ENCODE peak calls at places on chromosomes 11 and 22, in five cellular contexts. I is mesendoderm; C is activated CD8-positive, alpha-beta memory T cell treated with anti-CD3 and anti-CD28 coated beads for 4 hours; M is AG10803; O is effector memory CD4-positive, alpha-beta T cell. T is an unnamed sample.

GRCh38 chr11:35006389-35007128 is 90.1 kb downstream of the PDHX start:
- DNase-seq in I (no peak), C (no peak), M (no peak), O (peak), T (no peak)

GRCh38 chr22:48240165-48240934 is 1477.9 kb downstream of the TBC1D22A start:
- DNase-seq in I (peak), C (no peak), M (no peak), O (no peak), T (no peak)

GRCh38 chr11:117868815-117869642 is 7.4 kb downstream of the FXYD6 start:
- DNase-seq in I (no peak), C (no peak), M (no peak), O (no peak), T (no peak)

GRCh38 chr11:67281552-67282150 is 7.5 kb upstream of the ANKRD13D start:
- DNase-seq in I (no peak), C (no peak), M (no peak), O (no peak), T (no peak)

GRCh38 chr11:124602193-124602592 is 9.0 kb upstream of the PANX3 start:
- DNase-seq in I (no peak), C (no peak), M (peak), O (no peak), T (no peak)

GRCh38 chr22:17581631-17582030 is 18.3 kb downstream of the SLC25A18 start:
- DNase-seq in I (no peak), C (no peak), M (no peak), O (no peak), T (no peak)

GRCh38 chr11:70595452-70595851 is 197.1 kb downstream of the CTTN start:
- DNase-seq in I (no peak), C (no peak), M (no peak), O (no peak), T (no peak)

GRCh38 chr11:7595016-7595869 is 78.1 kb downstream of the CYB5R2 start:
- DNase-seq in I (peak), C (no peak), M (peak), O (no peak), T (no peak)

GRCh38 chr22:50452649-50453048 is 22.2 kb downstream of the SBF1 start:
- DNase-seq in I (no peak), C (no peak), M (no peak), O (no peak), T (no peak)

GRCh38 chr22:22771696-22772377 is 115.8 kb upstream of the IGLL5 start:
- DNase-seq in I (no peak), C (no peak), M (no peak), O (no peak), T (no peak)

GRCh38 chr22:27609411-27610029 is 192.0 kb downstream of the MN1 start:
- DNase-seq in I (no peak), C (no peak), M (no peak), O (no peak), T (no peak)

GRCh38 chr11:113201055-113201818 is 113.1 kb upstream of the TTC12 start:
- DNase-seq in I (peak), C (no peak), M (no peak), O (no peak), T (no peak)

GRCh38 chr11:13052130-13052541 is 43.0 kb downstream of the RASSF10 start:
- DNase-seq in I (peak), C (no peak), M (no peak), O (no peak), T (peak)

GRCh38 chr22:17121235-17122195 is at the start of gene TMEM121B:
- DNase-seq in I (peak), C (no peak), M (peak), O (no peak), T (no peak)

T was measured in epithelial cell of prostate.